ENCODE peak calls at places on chromosome 15, in eight cellular contexts. Z is RWPE1; N is NCI-H460; Y is activated T-helper 1 cell treated with anti-CD3 and anti-CD28 coated beads, Interleukin-2, amount 50 U/mL, for 16 hours; O is MM.1S; I is amniotic stem cell; X is ureter; W is AG10803. J is an unnamed sample.

GRCh38 chr15:51677453-51677852 is 3.9 kb upstream of the SCG3 start:
- DNase-seq in Z (no peak), N (no peak), Y (no peak), O (no peak), I (no peak), X (no peak), W (no peak), J (no peak)

GRCh38 chr15:70100495-70101331 is 3.0 kb upstream of the TLE3 start:
- DNase-seq in Z (no peak), N (peak), Y (peak), O (peak), I (no peak), X (no peak), W (no peak), J (peak)

GRCh38 chr15:31317033-31317979 is 9.3 kb upstream of the KLF13 start:
- DNase-seq in Z (no peak), N (no peak), Y (no peak), O (no peak), I (no peak), X (no peak), W (no peak), J (no peak)

GRCh38 chr15:78315686-78316085 is 16.3 kb upstream of the SKIC8 start:
- DNase-seq in Z (no peak), N (no peak), Y (no peak), O (no peak), I (no peak), X (no peak), W (no peak), J (peak)

GRCh38 chr15:54304321-54304720 is 326.1 kb downstream of the UNC13C start:
- DNase-seq in Z (no peak), N (no peak), Y (no peak), O (no peak), I (no peak), X (no peak), W (no peak), J (no peak)

GRCh38 chr15:75704618-75705017 is 8.0 kb downstream of the CSPG4 start:
- DNase-seq in Z (no peak), N (no peak), Y (no peak), O (no peak), I (no peak), X (no peak), W (no peak), J (no peak)

GRCh38 chr15:66797921-66798320 is 95.9 kb downstream of the SMAD6 start:
- DNase-seq in Z (no peak), N (no peak), Y (no peak), O (no peak), I (no peak), X (no peak), W (peak), J (no peak)

GRCh38 chr15:74776851-74777768 is 4.8 kb upstream of the CSK start:
- DNase-seq in Z (no peak), N (peak), Y (no peak), O (peak), I (no peak), X (no peak), W (no peak), J (peak)

GRCh38 chr15:84022516-84022915 is 213.1 kb upstream of the GOLGA6L4 start:
- DNase-seq in Z (no peak), N (no peak), Y (no peak), O (no peak), I (no peak), X (no peak), W (no peak), J (no peak)

GRCh38 chr15:25092661-25093060 is 137.9 kb downstream of the SNRPN start:
- DNase-seq in Z (no peak), N (no peak), Y (no peak), O (no peak), I (no peak), X (no peak), W (no peak), J (no peak)